ENCODE peak calls at places on chromosomes 7 and 10, in ten cellular contexts. One of them, this sample, is unnamed.

GRCh38 chr10:70771311-70772194 is 13.6 kb downstream of the TBATA start:
- DNase-seq in left lung: no peak
- DNase-seq in fibroblast of lung: no peak
- DNase-seq in uterus: no peak
- DNase-seq in HCT116: no peak
- DNase-seq in cardiac muscle cell: no peak
- DNase-seq in CD8-positive, alpha-beta T cell: peak; percentile 32
- DNase-seq in adrenal gland: no peak
- DNase-seq in heart right ventricle: no peak
- DNase-seq in heart left ventricle: no peak
- DNase-seq in this sample: no peak

GRCh38 chr10:33900591-33900990 is 566.1 kb upstream of the NRP1 start:
- DNase-seq in left lung: no peak
- DNase-seq in fibroblast of lung: peak; percentile 85
- DNase-seq in uterus: no peak
- DNase-seq in HCT116: no peak
- DNase-seq in cardiac muscle cell: no peak
- DNase-seq in CD8-positive, alpha-beta T cell: no peak
- DNase-seq in adrenal gland: no peak
- DNase-seq in heart right ventricle: no peak
- DNase-seq in heart left ventricle: no peak
- DNase-seq in this sample: no peak

GRCh38 chr7:14419554-14419953 is 430.1 kb upstream of the ETV1 start:
- DNase-seq in left lung: no peak
- DNase-seq in fibroblast of lung: peak; percentile 6
- DNase-seq in uterus: no peak
- DNase-seq in HCT116: no peak
- DNase-seq in cardiac muscle cell: peak; percentile 66
- DNase-seq in CD8-positive, alpha-beta T cell: no peak
- DNase-seq in adrenal gland: no peak
- DNase-seq in heart right ventricle: no peak
- DNase-seq in heart left ventricle: no peak
- DNase-seq in this sample: no peak

GRCh38 chr7:141073641-141074161 is at the start of gene TMEM178B:
- DNase-seq in left lung: peak; percentile 65
- DNase-seq in fibroblast of lung: no peak
- DNase-seq in uterus: no peak
- DNase-seq in HCT116: no peak
- DNase-seq in cardiac muscle cell: peak; percentile 3
- DNase-seq in CD8-positive, alpha-beta T cell: no peak
- DNase-seq in adrenal gland: peak; percentile 18
- DNase-seq in heart right ventricle: peak; percentile 11
- DNase-seq in heart left ventricle: no peak
- DNase-seq in this sample: no peak

GRCh38 chr10:47340613-47341170 is 7.5 kb upstream of the RBP3 start:
- DNase-seq in left lung: no peak
- DNase-seq in fibroblast of lung: peak; percentile 53
- DNase-seq in uterus: peak; percentile 49
- DNase-seq in HCT116: peak; percentile 48
- DNase-seq in cardiac muscle cell: peak; percentile 66
- DNase-seq in CD8-positive, alpha-beta T cell: peak; percentile 82
- DNase-seq in adrenal gland: peak; percentile 75
- DNase-seq in heart right ventricle: peak; percentile 54
- DNase-seq in heart left ventricle: peak; percentile 44
- DNase-seq in this sample: no peak

GRCh38 chr10:90579602-90580242 is 278.1 kb downstream of the HTR7 start:
- DNase-seq in left lung: no peak
- DNase-seq in fibroblast of lung: peak; percentile 60
- DNase-seq in uterus: no peak
- DNase-seq in HCT116: peak; percentile 61
- DNase-seq in cardiac muscle cell: no peak
- DNase-seq in CD8-positive, alpha-beta T cell: no peak
- DNase-seq in adrenal gland: no peak
- DNase-seq in heart right ventricle: no peak
- DNase-seq in heart left ventricle: no peak
- DNase-seq in this sample: peak; percentile 22

GRCh38 chr7:1053002-1053411 is 8.7 kb downstream of the GPR146 start:
- DNase-seq in left lung: peak; percentile 65
- DNase-seq in fibroblast of lung: no peak
- DNase-seq in uterus: no peak
- DNase-seq in HCT116: no peak
- DNase-seq in cardiac muscle cell: no peak
- DNase-seq in CD8-positive, alpha-beta T cell: no peak
- DNase-seq in adrenal gland: peak; percentile 54
- DNase-seq in heart right ventricle: no peak
- DNase-seq in heart left ventricle: peak; percentile 64
- DNase-seq in this sample: no peak

GRCh38 chr7:121054925-121055324 is 66.4 kb downstream of the CPED1 start:
- DNase-seq in left lung: no peak
- DNase-seq in fibroblast of lung: no peak
- DNase-seq in uterus: no peak
- DNase-seq in HCT116: no peak
- DNase-seq in cardiac muscle cell: no peak
- DNase-seq in CD8-positive, alpha-beta T cell: no peak
- DNase-seq in adrenal gland: no peak
- DNase-seq in heart right ventricle: no peak
- DNase-seq in heart left ventricle: no peak
- DNase-seq in this sample: no peak

GRCh38 chr10:17617031-17617911 is at the start of gene HACD1:
- DNase-seq in left lung: peak; percentile 93
- DNase-seq in fibroblast of lung: peak; percentile 59
- DNase-seq in uterus: peak; percentile 61
- DNase-seq in HCT116: peak; percentile 59
- DNase-seq in cardiac muscle cell: peak; percentile 92
- DNase-seq in CD8-positive, alpha-beta T cell: peak; percentile 58
- DNase-seq in adrenal gland: peak; percentile 56
- DNase-seq in heart right ventricle: peak; percentile 73
- DNase-seq in heart left ventricle: peak; percentile 82
- DNase-seq in this sample: no peak

GRCh38 chr7:157077986-157078644 is 60.6 kb upstream of the UBE3C start:
- DNase-seq in left lung: peak; percentile 77
- DNase-seq in fibroblast of lung: no peak
- DNase-seq in uterus: no peak
- DNase-seq in HCT116: no peak
- DNase-seq in cardiac muscle cell: peak; percentile 22
- DNase-seq in CD8-positive, alpha-beta T cell: no peak
- DNase-seq in adrenal gland: no peak
- DNase-seq in heart right ventricle: no peak
- DNase-seq in heart left ventricle: no peak
- DNase-seq in this sample: no peak

GRCh38 chr10:124386186-124387077 is 32.3 kb downstream of the OAT start:
- DNase-seq in left lung: no peak
- DNase-seq in fibroblast of lung: no peak
- DNase-seq in uterus: no peak
- DNase-seq in HCT116: no peak
- DNase-seq in cardiac muscle cell: no peak
- DNase-seq in CD8-positive, alpha-beta T cell: no peak
- DNase-seq in adrenal gland: no peak
- DNase-seq in heart right ventricle: no peak
- DNase-seq in heart left ventricle: no peak
- DNase-seq in this sample: no peak

GRCh38 chr10:124384591-124385190 is 34.0 kb downstream of the OAT start:
- DNase-seq in left lung: no peak
- DNase-seq in fibroblast of lung: no peak
- DNase-seq in uterus: no peak
- DNase-seq in HCT116: no peak
- DNase-seq in cardiac muscle cell: no peak
- DNase-seq in CD8-positive, alpha-beta T cell: no peak
- DNase-seq in adrenal gland: no peak
- DNase-seq in heart right ventricle: no peak
- DNase-seq in heart left ventricle: no peak
- DNase-seq in this sample: no peak

GRCh38 chr10:124385627-124386185 is 33.0 kb downstream of the OAT start:
- DNase-seq in left lung: no peak
- DNase-seq in fibroblast of lung: no peak
- DNase-seq in uterus: no peak
- DNase-seq in HCT116: no peak
- DNase-seq in cardiac muscle cell: no peak
- DNase-seq in CD8-positive, alpha-beta T cell: no peak
- DNase-seq in adrenal gland: no peak
- DNase-seq in heart right ventricle: no peak
- DNase-seq in heart left ventricle: no peak
- DNase-seq in this sample: no peak

GRCh38 chr10:124383496-124383895 is 35.2 kb downstream of the OAT start:
- DNase-seq in left lung: no peak
- DNase-seq in fibroblast of lung: no peak
- DNase-seq in uterus: no peak
- DNase-seq in HCT116: no peak
- DNase-seq in cardiac muscle cell: no peak
- DNase-seq in CD8-positive, alpha-beta T cell: no peak
- DNase-seq in adrenal gland: no peak
- DNase-seq in heart right ventricle: no peak
- DNase-seq in heart left ventricle: no peak
- DNase-seq in this sample: no peak

DNA sequence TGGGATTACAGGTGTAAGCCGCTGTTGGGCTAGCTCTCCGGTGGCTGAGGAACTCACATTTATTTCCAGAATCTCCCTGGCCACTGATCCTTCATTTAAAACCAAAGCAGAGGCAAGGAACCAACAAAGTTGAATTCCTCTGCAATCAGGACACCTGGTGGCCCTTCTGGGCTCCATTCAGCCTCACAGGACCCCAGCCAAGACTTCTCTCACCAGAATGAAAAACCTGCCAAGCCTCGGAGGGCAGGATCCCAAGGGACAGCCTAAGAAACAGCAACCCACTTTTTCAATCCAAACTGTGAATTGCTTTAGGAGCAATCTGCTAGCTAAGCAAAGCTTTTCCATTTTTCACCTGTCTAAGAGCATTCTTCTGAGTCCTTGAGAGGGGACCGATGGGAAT is 34.6 kb downstream of the OAT start:
- DNase-seq in left lung: no peak
- DNase-seq in fibroblast of lung: no peak
- DNase-seq in uterus: no peak
- DNase-seq in HCT116: no peak
- DNase-seq in cardiac muscle cell: no peak
- DNase-seq in CD8-positive, alpha-beta T cell: no peak
- DNase-seq in adrenal gland: no peak
- DNase-seq in heart right ventricle: no peak
- DNase-seq in heart left ventricle: no peak
- DNase-seq in this sample: no peak
- TF ChIP-seq CTCF in left lung: no peak
- TF ChIP-seq CTCF in fibroblast of lung: no peak
- TF ChIP-seq CTCF in uterus: no peak
- TF ChIP-seq CTCF in HCT116: peak; percentile 7
- TF ChIP-seq CTCF in cardiac muscle cell: no peak
- TF ChIP-seq CTCF in CD8-positive, alpha-beta T cell: no peak
- TF ChIP-seq CTCF in adrenal gland: no peak
- TF ChIP-seq CTCF in heart right ventricle: no peak
- TF ChIP-seq CTCF in heart left ventricle: no peak
- TF ChIP-seq CTCF in this sample: no peak

GRCh38 chr7:143279186-143280098 is 5.3 kb upstream of the TMEM139 start:
- DNase-seq in left lung: no peak
- DNase-seq in fibroblast of lung: peak; percentile 56
- DNase-seq in uterus: no peak
- DNase-seq in HCT116: no peak
- DNase-seq in cardiac muscle cell: no peak
- DNase-seq in CD8-positive, alpha-beta T cell: no peak
- DNase-seq in adrenal gland: no peak
- DNase-seq in heart right ventricle: no peak
- DNase-seq in heart left ventricle: no peak
- DNase-seq in this sample: no peak
- H3K4me3 ChIP-seq in left lung: no peak overlapping the region
- H3K4me3 ChIP-seq in fibroblast of lung: no peak overlapping the region
- H3K4me3 ChIP-seq in uterus: no peak overlapping the region
- H3K4me3 ChIP-seq in HCT116: no peak overlapping the region
- H3K4me3 ChIP-seq in cardiac muscle cell: no peak overlapping the region
- H3K4me3 ChIP-seq in CD8-positive, alpha-beta T cell: no peak overlapping the region
- H3K4me3 ChIP-seq in adrenal gland: peak overlapping the region; percentile 26
- H3K4me3 ChIP-seq in heart right ventricle: peak overlapping the region; percentile 1
- H3K4me3 ChIP-seq in heart left ventricle: no peak overlapping the region
- H3K4me3 ChIP-seq in this sample: no peak overlapping the region

GRCh38 chr7:149883452-149883861 is 9.7 kb downstream of the ATP6V0E2 start:
- DNase-seq in left lung: no peak
- DNase-seq in fibroblast of lung: peak; percentile 45
- DNase-seq in uterus: peak; percentile 49
- DNase-seq in HCT116: peak; percentile 37
- DNase-seq in cardiac muscle cell: peak; percentile 70
- DNase-seq in CD8-positive, alpha-beta T cell: peak; percentile 68
- DNase-seq in adrenal gland: peak; percentile 72
- DNase-seq in heart right ventricle: peak; percentile 55
- DNase-seq in heart left ventricle: peak; percentile 78
- DNase-seq in this sample: peak; percentile 46
- TF ChIP-seq CTCF in left lung: peak; percentile 40
- TF ChIP-seq CTCF in fibroblast of lung: peak; percentile 68
- TF ChIP-seq CTCF in uterus: peak; percentile 48
- TF ChIP-seq CTCF in HCT116: peak; percentile 77
- TF ChIP-seq CTCF in cardiac muscle cell: peak; percentile 83
- TF ChIP-seq CTCF in CD8-positive, alpha-beta T cell: peak; percentile 56
- TF ChIP-seq CTCF in adrenal gland: peak; percentile 76
- TF ChIP-seq CTCF in heart right ventricle: peak; percentile 68
- TF ChIP-seq CTCF in heart left ventricle: peak; percentile 58
- TF ChIP-seq CTCF in this sample: peak; percentile 88

GRCh38 chr7:149456770-149457421 is 4.0 kb downstream of the ZNF777 start:
- DNase-seq in left lung: no peak
- DNase-seq in fibroblast of lung: no peak
- DNase-seq in uterus: no peak
- DNase-seq in HCT116: no peak
- DNase-seq in cardiac muscle cell: no peak
- DNase-seq in CD8-positive, alpha-beta T cell: no peak
- DNase-seq in adrenal gland: no peak
- DNase-seq in heart right ventricle: no peak
- DNase-seq in heart left ventricle: no peak
- DNase-seq in this sample: no peak

GRCh38 chr7:149459201-149459539 is 1.7 kb downstream of the ZNF777 start:
- DNase-seq in left lung: no peak
- DNase-seq in fibroblast of lung: no peak
- DNase-seq in uterus: no peak
- DNase-seq in HCT116: no peak
- DNase-seq in cardiac muscle cell: no peak
- DNase-seq in CD8-positive, alpha-beta T cell: no peak
- DNase-seq in adrenal gland: no peak
- DNase-seq in heart right ventricle: no peak
- DNase-seq in heart left ventricle: no peak
- DNase-seq in this sample: no peak

GRCh38 chr7:149457766-149458165 is 3.1 kb downstream of the ZNF777 start:
- DNase-seq in left lung: no peak
- DNase-seq in fibroblast of lung: no peak
- DNase-seq in uterus: no peak
- DNase-seq in HCT116: no peak
- DNase-seq in cardiac muscle cell: no peak
- DNase-seq in CD8-positive, alpha-beta T cell: no peak
- DNase-seq in adrenal gland: no peak
- DNase-seq in heart right ventricle: no peak
- DNase-seq in heart left ventricle: no peak
- DNase-seq in this sample: no peak

GRCh38 chr7:149459540-149460433 is 1.1 kb downstream of the ZNF777 start:
- DNase-seq in left lung: peak; percentile 80
- DNase-seq in fibroblast of lung: no peak
- DNase-seq in uterus: no peak
- DNase-seq in HCT116: no peak
- DNase-seq in cardiac muscle cell: peak; percentile 58
- DNase-seq in CD8-positive, alpha-beta T cell: no peak
- DNase-seq in adrenal gland: no peak
- DNase-seq in heart right ventricle: no peak
- DNase-seq in heart left ventricle: no peak
- DNase-seq in this sample: no peak

DNA sequence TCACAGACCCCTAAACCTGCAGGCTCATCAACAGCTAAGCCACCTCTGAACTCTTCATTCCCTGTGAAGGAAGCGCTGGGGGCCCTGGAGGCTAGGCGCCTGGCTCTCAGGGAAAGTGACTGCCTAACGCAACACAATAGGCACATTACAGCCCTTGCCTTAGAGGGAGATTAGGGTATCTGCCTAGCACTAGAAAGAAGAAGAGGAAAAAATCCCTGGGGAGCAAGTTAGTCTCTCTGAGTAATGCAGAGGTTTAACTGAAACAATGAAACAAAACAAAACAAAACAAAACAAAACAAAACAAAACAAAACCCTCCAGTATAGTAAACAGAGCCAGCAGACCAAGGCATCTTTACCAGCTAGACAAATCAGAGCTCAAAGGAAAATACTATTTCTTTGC is 2.6 kb downstream of the ZNF777 start:
- DNase-seq in left lung: no peak
- DNase-seq in fibroblast of lung: no peak
- DNase-seq in uterus: no peak
- DNase-seq in HCT116: no peak
- DNase-seq in cardiac muscle cell: no peak
- DNase-seq in CD8-positive, alpha-beta T cell: no peak
- DNase-seq in adrenal gland: no peak
- DNase-seq in heart right ventricle: no peak
- DNase-seq in heart left ventricle: no peak
- DNase-seq in this sample: no peak
- H3K4me3 ChIP-seq in left lung: no peak overlapping the region
- H3K4me3 ChIP-seq in fibroblast of lung: no peak overlapping the region
- H3K4me3 ChIP-seq in uterus: no peak overlapping the region
- H3K4me3 ChIP-seq in HCT116: no peak overlapping the region
- H3K4me3 ChIP-seq in cardiac muscle cell: no peak overlapping the region
- H3K4me3 ChIP-seq in CD8-positive, alpha-beta T cell: no peak overlapping the region
- H3K4me3 ChIP-seq in adrenal gland: no peak overlapping the region
- H3K4me3 ChIP-seq in heart right ventricle: no peak overlapping the region
- H3K4me3 ChIP-seq in heart left ventricle: no peak overlapping the region
- H3K4me3 ChIP-seq in this sample: no peak overlapping the region

This sample was measured in LNCaP clone FGC.